ENCODE peak calls at places on chromosomes 13 and 19, in four cellular contexts. U is GM12878, P is WTC11, F is B cell. I is an unnamed sample.

GRCh38 chr13:54836273-54836672 is 1807.7 kb downstream of the OLFM4 start:
- DNase-seq in U (no peak), P (no peak), F (no peak), I (no peak)

GRCh38 chr19:56681702-56682101 is 10.1 kb upstream of the ZNF835 start:
- DNase-seq in U (no peak), P (no peak), F (no peak), I (no peak)

GRCh38 chr19:4678881-4679379 is 8.8 kb upstream of the MYDGF start:
- DNase-seq in U (no peak), P (peak), F (no peak), I (no peak)

GRCh38 chr13:46341112-46341711 is 45.8 kb downstream of the RUBCNL start:
- DNase-seq in U (peak), P (no peak), F (peak), I (no peak)

GRCh38 chr13:51282322-51282721 is 57.2 kb upstream of the SERPINE3 start:
- DNase-seq in U (no peak), P (no peak), F (no peak), I (no peak)

GRCh38 chr19:14113762-14114414 is 3.7 kb downstream of the PRKACA start:
- DNase-seq in U (no peak), P (peak), F (no peak), I (peak)

GRCh38 chr19:14494910-14495677 is 833 bp downstream of the GIPC1 start:
- DNase-seq in U (no peak), P (no peak), F (no peak), I (no peak)

GRCh38 chr13:22648325-22648758 is 532.4 kb upstream of the SGCG start:
- DNase-seq in U (no peak), P (peak), F (no peak), I (no peak)

GRCh38 chr13:72853000-72853399 is 71.1 kb downstream of the PIBF1 start:
- DNase-seq in U (no peak), P (no peak), F (no peak), I (no peak)

GRCh38 chr19:47209323-47210179 is 21.4 kb downstream of the BBC3 start:
- DNase-seq in U (no peak), P (no peak), F (no peak), I (no peak)

GRCh38 chr13:26168276-26168814 is 53.8 kb downstream of the RNF6 start:
- DNase-seq in U (no peak), P (no peak), F (no peak), I (no peak)

GRCh38 chr13:44015133-44015532 is 135.4 kb downstream of the LACC1 start:
- DNase-seq in U (no peak), P (no peak), F (no peak), I (no peak)

GRCh38 chr13:49731766-49732165 is 40.5 kb upstream of the EBPL start:
- DNase-seq in U (no peak), P (no peak), F (no peak), I (no peak)

GRCh38 chr13:73194310-73194709 is 135.5 kb downstream of the KLF5 start:
- DNase-seq in U (no peak), P (no peak), F (no peak), I (no peak)

GRCh38 chr19:1039646-1040475 is at the start of gene ABCA7:
- DNase-seq in U (peak), P (peak), F (peak), I (peak)

GRCh38 chr19:1038995-1039645 is 787 bp upstream of the ABCA7 start:
- DNase-seq in U (no peak), P (no peak), F (no peak), I (no peak)

GRCh38 chr19:1037553-1038115 is 2.3 kb upstream of the ABCA7 start:
- DNase-seq in U (no peak), P (no peak), F (no peak), I (no peak)

GRCh38 chr19:1032264-1032867 is 6.0 kb downstream of the CNN2 start:
- DNase-seq in U (no peak), P (no peak), F (no peak), I (no peak)

GRCh38 chr19:1035998-1036621 is 3.8 kb upstream of the ABCA7 start:
- DNase-seq in U (no peak), P (peak), F (no peak), I (no peak)
- TF ChIP-seq CTCF in U (no peak), P (no peak), F (no peak), I (no peak)

GRCh38 chr19:44740351-44740824 is 8.1 kb upstream of the BCL3 start:
- DNase-seq in U (no peak), P (no peak), F (no peak), I (no peak)
- TF ChIP-seq CTCF in U (peak), P (no peak), F (peak), I (no peak)

GRCh38 chr19:8697671-8698432 is 743 bp downstream of the ACTL9 start:
- DNase-seq in U (no peak), P (peak), F (no peak), I (no peak)
- TF ChIP-seq CTCF in U (no peak), P (no peak), F (no peak), I (no peak)

DNA sequence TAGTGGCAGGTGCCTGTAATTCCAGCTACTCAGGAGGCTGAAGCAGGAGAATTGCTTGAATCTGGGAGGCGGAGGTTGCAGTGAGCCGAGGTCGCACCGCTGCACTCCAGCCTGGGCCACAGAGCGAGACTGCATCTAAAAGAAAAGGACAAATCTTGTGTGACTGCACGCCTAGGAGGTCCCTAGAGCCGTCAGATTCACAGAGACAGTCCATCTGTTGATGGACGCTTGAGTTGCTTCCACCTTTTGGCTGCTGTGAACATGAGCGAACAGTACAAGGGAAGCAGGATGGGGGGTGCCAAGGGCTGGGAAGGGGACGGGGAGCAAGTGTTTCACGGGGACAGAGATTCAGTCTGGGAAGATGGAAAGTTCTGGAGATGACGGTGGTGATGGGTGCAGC is 78.8 kb downstream of the GNG7 start:
- DNase-seq in U (no peak), P (no peak), F (no peak), I (no peak)
- TF ChIP-seq CTCF in U (no peak), P (no peak), F (no peak), I (no peak)

DNA sequence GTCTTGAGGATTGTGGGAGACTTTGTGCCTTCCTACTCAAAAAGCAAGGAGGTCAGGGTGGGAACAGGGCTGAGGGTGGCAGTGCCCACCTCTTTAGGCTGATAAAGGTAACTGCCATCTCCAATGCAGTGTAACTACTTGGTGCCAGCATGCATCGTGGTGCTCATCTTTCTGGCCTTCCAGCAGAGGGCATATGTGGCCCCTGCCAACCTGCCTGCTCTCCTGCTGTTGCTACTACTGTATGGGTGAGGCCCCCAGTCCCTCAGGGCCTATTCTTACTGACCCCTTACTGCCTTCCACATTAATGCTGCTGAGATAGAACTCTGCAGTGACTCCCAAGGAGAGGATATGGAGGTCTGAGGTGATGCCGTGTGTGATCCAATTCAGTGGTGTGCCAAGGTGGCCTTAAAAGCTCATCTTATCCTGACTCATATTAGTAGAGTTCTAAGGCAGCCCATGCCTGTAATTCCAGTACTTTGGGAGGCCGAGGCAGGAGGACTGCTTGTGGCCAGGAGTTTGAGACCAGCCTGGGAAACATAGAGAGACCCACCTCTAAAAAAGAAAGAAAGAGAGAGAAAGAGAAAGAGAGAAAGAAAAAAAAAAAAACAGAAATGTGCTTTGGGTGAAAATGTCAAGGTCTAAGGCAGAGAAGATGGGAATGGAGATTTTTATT is 9.6 kb upstream of the ARHGAP45 start:
- DNase-seq in U (no peak), P (no peak), F (no peak), I (no peak)
- TF ChIP-seq CTCF in U (peak), P (no peak), F (no peak), I (peak)

GRCh38 chr13:112710855-112711527 is 21.2 kb downstream of the ATP11A start:
- DNase-seq in U (no peak), P (peak), F (no peak), I (no peak)

GRCh38 chr13:112712451-112712881 is 22.6 kb downstream of the ATP11A start:
- DNase-seq in U (no peak), P (no peak), F (no peak), I (no peak)

GRCh38 chr13:112713517-112714253 is 23.8 kb downstream of the ATP11A start:
- DNase-seq in U (no peak), P (peak), F (no peak), I (no peak)

GRCh38 chr13:112709825-112710783 is 20.3 kb downstream of the ATP11A start:
- DNase-seq in U (no peak), P (peak), F (no peak), I (no peak)

GRCh38 chr13:112711528-112712265 is 21.9 kb downstream of the ATP11A start:
- DNase-seq in U (no peak), P (peak), F (peak), I (no peak)
- TF ChIP-seq CTCF in U (peak), P (no peak), F (no peak), I (no peak)

DNA sequence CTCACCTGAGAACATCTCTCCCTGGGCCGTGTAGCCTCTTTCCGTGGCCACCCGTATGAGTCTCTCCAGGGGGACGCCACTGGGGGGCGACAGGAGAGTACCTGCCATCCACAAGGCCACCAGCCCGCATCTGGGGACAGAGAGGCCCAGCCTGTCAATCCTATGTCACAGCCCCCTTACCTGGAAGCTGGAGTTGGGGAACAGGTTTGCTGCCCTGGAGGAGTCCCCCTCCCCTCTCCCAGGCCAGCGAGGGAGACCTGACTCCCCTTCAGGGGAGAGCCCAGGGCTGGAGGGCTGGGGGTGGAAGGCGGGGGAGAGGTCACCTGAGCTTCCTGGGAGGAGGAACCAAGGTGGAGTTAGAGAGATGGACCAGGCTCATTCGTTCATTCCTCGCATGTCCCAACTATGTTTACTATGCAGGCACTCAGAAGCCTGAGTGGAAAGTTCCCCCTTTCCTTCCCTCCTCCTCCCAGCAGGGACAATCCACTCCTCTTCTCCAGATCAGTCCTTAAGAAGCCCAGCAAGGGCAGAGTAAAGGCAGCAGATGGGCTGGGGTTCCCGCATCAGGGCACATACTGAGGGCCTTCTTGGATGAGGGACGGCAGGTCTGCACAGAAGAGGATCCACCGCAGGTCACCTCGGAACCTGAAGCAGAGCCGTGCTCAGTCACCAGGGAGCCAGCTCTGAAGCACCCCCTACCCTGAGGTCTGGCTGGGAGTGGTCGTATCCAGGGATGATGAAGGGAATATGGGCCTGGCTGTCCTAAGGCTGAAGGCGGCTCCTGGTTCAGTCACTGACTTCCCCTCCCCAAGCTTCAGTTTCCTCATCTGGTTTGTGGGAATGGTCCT is 5.5 kb downstream of the ACTMAP start:
- DNase-seq in U (no peak), P (peak), F (no peak), I (no peak)
- TF ChIP-seq CTCF in U (peak), P (peak), F (no peak), I (no peak)